ENCODE peak calls at places on chromosomes 2 and 18, in five cellular contexts. Z is mesendoderm, M is IMR-90, Q is H9, E is neuronal stem cell. U is an unnamed sample.

GRCh38 chr2:170817999-170818293 is 1.3 kb downstream of the GAD1 start:
- DNase-seq in Z (no peak), M (no peak), Q (no peak), E (peak; percentile 44), U (no peak)

GRCh38 chr2:66862871-66863650 is 428.1 kb downstream of the MEIS1 start:
- DNase-seq in Z (no peak), M (peak; percentile 90), Q (no peak), E (no peak), U (peak; percentile 72)

GRCh38 chr18:45978084-45978483 is 11.0 kb upstream of the EPG5 start:
- DNase-seq in Z (peak; percentile 58), M (no peak), Q (peak; percentile 88), E (no peak), U (no peak)

GRCh38 chr2:147628971-147629421 is 215.8 kb upstream of the ACVR2A start:
- DNase-seq in Z (no peak), M (no peak), Q (no peak), E (no peak), U (no peak)

GRCh38 chr2:95323347-95324155 is 26.4 kb downstream of the KCNIP3 start:
- DNase-seq in Z (peak; percentile 48), M (no peak), Q (peak; percentile 73), E (no peak), U (no peak)

GRCh38 chr2:19353721-19354050 is 4.7 kb downstream of the OSR1 start:
- DNase-seq in Z (no peak), M (no peak), Q (no peak), E (no peak), U (no peak)

GRCh38 chr2:193989645-193990044 is 1667.4 kb upstream of the SLC39A10 start:
- DNase-seq in Z (no peak), M (no peak), Q (no peak), E (no peak), U (no peak)

GRCh38 chr2:69177063-69177771 is 164.2 kb downstream of the ANTXR1 start:
- DNase-seq in Z (peak; percentile 86), M (peak; percentile 96), Q (peak; percentile 70), E (no peak), U (peak; percentile 100)

GRCh38 chr2:15205562-15205961 is 355.6 kb downstream of the NBAS start:
- DNase-seq in Z (peak; percentile 63), M (no peak), Q (no peak), E (no peak), U (no peak)

GRCh38 chr2:9914384-9915065 is 37.0 kb upstream of the GRHL1 start:
- DNase-seq in Z (peak; percentile 57), M (peak; percentile 91), Q (no peak), E (no peak), U (peak; percentile 86)

GRCh38 chr18:8946046-8946838 is 156.3 kb upstream of the NDUFV2 start:
- DNase-seq in Z (no peak), M (peak; percentile 98), Q (no peak), E (no peak), U (peak; percentile 90)

GRCh38 chr2:71452565-71452964 is 796 bp upstream of the DYSF start:
- DNase-seq in Z (peak; percentile 82), M (peak; percentile 38), Q (peak; percentile 49), E (no peak), U (peak; percentile 38)

GRCh38 chr2:77520981-77521380 is 1.2 kb downstream of the LRRTM4 start:
- DNase-seq in Z (peak; percentile 15), M (no peak), Q (no peak), E (peak; percentile 9), U (peak; percentile 26)
- H3K4ac ChIP-seq in Z (no peak overlapping the region), M (no peak overlapping the region), Q (no peak overlapping the region), E (no peak overlapping the region), U (no peak overlapping the region)

GRCh38 chr2:120290737-120291136 is 38.1 kb downstream of the RALB start:
- DNase-seq in Z (no peak), M (no peak), Q (no peak), E (no peak), U (no peak)

GRCh38 chr2:120291464-120292311 is 39.0 kb downstream of the RALB start:
- DNase-seq in Z (peak; percentile 57), M (peak; percentile 49), Q (no peak), E (no peak), U (peak; percentile 16)

GRCh38 chr2:120298173-120298835 is 45.7 kb downstream of the RALB start:
- DNase-seq in Z (no peak), M (peak; percentile 84), Q (no peak), E (no peak), U (peak; percentile 83)

GRCh38 chr2:120293123-120293990 is 40.7 kb downstream of the RALB start:
- DNase-seq in Z (no peak), M (no peak), Q (no peak), E (no peak), U (no peak)

GRCh38 chr2:120293991-120294329 is 41.3 kb downstream of the RALB start:
- DNase-seq in Z (no peak), M (no peak), Q (no peak), E (no peak), U (no peak)
- H3K18ac ChIP-seq in Z (no peak overlapping the region), M (peak overlapping the region; percentile 24), Q (no peak overlapping the region), E (no peak overlapping the region), U (no peak overlapping the region)

GRCh38 chr2:138455275-138455674 is 46.3 kb upstream of the SPOPL start:
- DNase-seq in Z (no peak), M (no peak), Q (no peak), E (no peak), U (no peak)
- H2BK15ac ChIP-seq in Z (no peak overlapping the region), M (no peak overlapping the region), Q (no peak overlapping the region), E (no peak overlapping the region), U (no peak overlapping the region)

GRCh38 chr2:230872968-230873669 is 8.4 kb downstream of the ITM2C start:
- DNase-seq in Z (no peak), M (no peak), Q (no peak), E (no peak), U (no peak)

GRCh38 chr2:230870544-230871360 is 6.0 kb downstream of the ITM2C start:
- DNase-seq in Z (peak; percentile 82), M (no peak), Q (no peak), E (no peak), U (peak; percentile 81)

GRCh38 chr2:230869691-230870543 is 5.2 kb downstream of the ITM2C start:
- DNase-seq in Z (no peak), M (no peak), Q (no peak), E (no peak), U (peak; percentile 31)

GRCh38 chr2:230872151-230872967 is 7.6 kb downstream of the ITM2C start:
- DNase-seq in Z (no peak), M (no peak), Q (no peak), E (no peak), U (no peak)

DNA sequence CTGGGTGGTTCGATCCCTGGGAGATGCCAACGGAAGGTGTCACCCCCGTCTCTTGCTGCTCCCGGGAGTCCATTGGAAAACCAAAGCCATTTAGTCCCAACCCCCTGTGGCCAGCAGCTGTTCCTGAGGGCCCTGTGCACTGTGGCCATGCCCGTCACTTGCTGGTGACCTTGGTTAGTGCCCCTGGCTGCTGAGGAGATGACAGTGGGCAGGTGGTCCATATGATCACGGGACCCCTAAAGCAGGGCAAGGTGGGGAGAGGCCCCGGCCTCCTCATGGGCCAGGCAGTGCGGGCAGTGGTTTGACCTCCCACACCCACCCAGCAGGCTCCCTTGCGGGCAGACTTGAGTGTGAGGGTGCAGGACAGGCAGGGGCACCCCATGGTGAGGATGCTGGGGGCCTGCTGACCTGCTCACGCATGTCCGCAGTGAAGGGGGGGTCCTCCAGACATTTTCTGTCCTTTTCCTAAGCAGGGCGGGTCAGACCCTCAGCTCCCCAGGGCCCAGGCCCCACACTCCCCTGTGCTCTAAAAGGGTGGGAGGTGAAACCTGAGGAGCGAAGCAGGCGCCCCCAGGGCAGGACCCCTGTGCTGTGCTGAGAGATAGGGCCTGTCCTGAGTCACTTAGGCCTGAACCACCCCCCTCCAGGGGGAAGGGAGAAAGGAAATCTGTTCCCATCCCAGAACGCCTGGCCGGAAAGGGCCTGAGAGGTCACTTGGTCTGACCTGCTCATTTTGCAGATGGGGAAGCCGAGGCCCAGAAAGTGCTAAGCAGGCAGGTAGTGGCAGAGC is 6.8 kb downstream of the ITM2C start:
- DNase-seq in Z (no peak), M (no peak), Q (no peak), E (no peak), U (no peak)
- H3K4ac ChIP-seq in Z (no peak overlapping the region), M (no peak overlapping the region), Q (no peak overlapping the region), E (no peak overlapping the region), U (no peak overlapping the region)